ENCODE peak calls at places on chromosomes 16 and 17, in seven cellular contexts. One of them, this sample, is unnamed.

GRCh38 chr17:58324409-58325288 is 3.9 kb downstream of the TSPOAP1 start:
- DNase-seq in B cell: peak
- DNase-seq in AG09319: no peak
- DNase-seq in CD4-positive, alpha-beta T cell: no peak
- DNase-seq in AG09309: no peak
- DNase-seq in PC-9: no peak
- DNase-seq in tibial nerve: no peak
- DNase-seq in this sample: no peak

GRCh38 chr17:70499067-70499786 is 329.9 kb downstream of the KCNJ2 start:
- DNase-seq in CD4-positive, alpha-beta T cell: no peak
- DNase-seq in B cell: no peak
- DNase-seq in tibial nerve: no peak
- DNase-seq in AG09309: no peak
- DNase-seq in PC-9: no peak
- DNase-seq in AG09319: no peak
- DNase-seq in this sample: no peak

GRCh38 chr17:5584383-5584951 is at the start of gene NLRP1:
- DNase-seq in AG09309: peak
- DNase-seq in tibial nerve: peak
- DNase-seq in B cell: peak
- DNase-seq in AG09319: peak
- DNase-seq in CD4-positive, alpha-beta T cell: peak
- DNase-seq in PC-9: no peak
- DNase-seq in this sample: no peak

GRCh38 chr17:65609303-65609702 is 47.9 kb upstream of the AXIN2 start:
- DNase-seq in PC-9: no peak
- DNase-seq in tibial nerve: no peak
- DNase-seq in CD4-positive, alpha-beta T cell: no peak
- DNase-seq in AG09319: no peak
- DNase-seq in B cell: no peak
- DNase-seq in AG09309: no peak
- DNase-seq in this sample: no peak

GRCh38 chr17:8438441-8438840 is 2.8 kb downstream of the NDEL1 start:
- DNase-seq in B cell: no peak
- DNase-seq in tibial nerve: no peak
- DNase-seq in PC-9: no peak
- DNase-seq in AG09319: no peak
- DNase-seq in AG09309: no peak
- DNase-seq in CD4-positive, alpha-beta T cell: no peak
- DNase-seq in this sample: no peak

GRCh38 chr16:55588799-55589198 is 22.3 kb downstream of the CAPNS2 start:
- DNase-seq in B cell: no peak
- DNase-seq in AG09309: no peak
- DNase-seq in CD4-positive, alpha-beta T cell: no peak
- DNase-seq in PC-9: no peak
- DNase-seq in AG09319: no peak
- DNase-seq in tibial nerve: no peak
- DNase-seq in this sample: no peak

GRCh38 chr17:73595068-73595865 is 49.0 kb downstream of the SDK2 start:
- DNase-seq in B cell: peak
- DNase-seq in AG09309: no peak
- DNase-seq in tibial nerve: no peak
- DNase-seq in CD4-positive, alpha-beta T cell: no peak
- DNase-seq in AG09319: no peak
- DNase-seq in PC-9: no peak
- DNase-seq in this sample: no peak

GRCh38 chr17:6823011-6823442 is 8.5 kb downstream of the TEKT1 start:
- DNase-seq in tibial nerve: no peak
- DNase-seq in B cell: no peak
- DNase-seq in AG09319: no peak
- DNase-seq in PC-9: peak
- DNase-seq in AG09309: no peak
- DNase-seq in CD4-positive, alpha-beta T cell: no peak
- DNase-seq in this sample: no peak

GRCh38 chr17:13939222-13939621 is 130.1 kb upstream of the COX10 start:
- DNase-seq in AG09319: no peak
- DNase-seq in tibial nerve: no peak
- DNase-seq in B cell: no peak
- DNase-seq in AG09309: no peak
- DNase-seq in PC-9: no peak
- DNase-seq in CD4-positive, alpha-beta T cell: no peak
- DNase-seq in this sample: no peak

GRCh38 chr17:73465851-73466250 is 154.1 kb upstream of the CDC42EP4 start:
- DNase-seq in tibial nerve: no peak
- DNase-seq in CD4-positive, alpha-beta T cell: no peak
- DNase-seq in B cell: no peak
- DNase-seq in AG09319: no peak
- DNase-seq in PC-9: no peak
- DNase-seq in AG09309: no peak
- DNase-seq in this sample: no peak

GRCh38 chr17:82551779-82552457 is 32.4 kb downstream of the FOXK2 start:
- DNase-seq in CD4-positive, alpha-beta T cell: peak
- DNase-seq in AG09309: no peak
- DNase-seq in tibial nerve: peak
- DNase-seq in AG09319: no peak
- DNase-seq in B cell: peak
- DNase-seq in PC-9: peak
- DNase-seq in this sample: no peak

GRCh38 chr17:80008383-80008840 is 27.3 kb downstream of the TBC1D16 start:
- DNase-seq in PC-9: peak
- DNase-seq in AG09309: no peak
- DNase-seq in CD4-positive, alpha-beta T cell: peak
- DNase-seq in tibial nerve: peak
- DNase-seq in B cell: peak
- DNase-seq in AG09319: no peak
- DNase-seq in this sample: peak

GRCh38 chr17:1077536-1078061 is 80.7 kb downstream of the TIMM22 start:
- DNase-seq in AG09319: no peak
- DNase-seq in AG09309: no peak
- DNase-seq in tibial nerve: no peak
- DNase-seq in PC-9: no peak
- DNase-seq in CD4-positive, alpha-beta T cell: no peak
- DNase-seq in B cell: no peak
- DNase-seq in this sample: no peak

GRCh38 chr16:54067317-54068065 is 219.1 kb downstream of the IRX3 start:
- DNase-seq in CD4-positive, alpha-beta T cell: no peak
- DNase-seq in B cell: no peak
- DNase-seq in AG09319: no peak
- DNase-seq in tibial nerve: no peak
- DNase-seq in AG09309: no peak
- DNase-seq in PC-9: no peak
- DNase-seq in this sample: no peak

GRCh38 chr16:87062569-87063442 is 254.4 kb downstream of the C16orf95 start:
- DNase-seq in tibial nerve: peak
- DNase-seq in PC-9: no peak
- DNase-seq in AG09319: no peak
- DNase-seq in B cell: peak
- DNase-seq in AG09309: no peak
- DNase-seq in CD4-positive, alpha-beta T cell: no peak
- DNase-seq in this sample: peak

GRCh38 chr17:27384261-27384701 is 72.0 kb upstream of the KSR1 start:
- DNase-seq in B cell: no peak
- DNase-seq in AG09319: peak
- DNase-seq in PC-9: peak
- DNase-seq in AG09309: peak
- DNase-seq in tibial nerve: no peak
- DNase-seq in CD4-positive, alpha-beta T cell: no peak
- DNase-seq in this sample: no peak

GRCh38 chr17:75096082-75096625 is 8.4 kb downstream of the SLC16A5 start:
- DNase-seq in B cell: no peak
- DNase-seq in CD4-positive, alpha-beta T cell: no peak
- DNase-seq in PC-9: peak
- DNase-seq in AG09309: no peak
- DNase-seq in tibial nerve: no peak
- DNase-seq in AG09319: no peak
- DNase-seq in this sample: no peak

GRCh38 chr17:78852709-78853111 is 12.1 kb upstream of the USP36 start:
- DNase-seq in B cell: no peak
- DNase-seq in PC-9: no peak
- DNase-seq in CD4-positive, alpha-beta T cell: no peak
- DNase-seq in tibial nerve: no peak
- DNase-seq in AG09309: no peak
- DNase-seq in AG09319: no peak
- DNase-seq in this sample: no peak
- TF ChIP-seq CTCF in B cell: no peak
- TF ChIP-seq CTCF in PC-9: no peak
- TF ChIP-seq CTCF in CD4-positive, alpha-beta T cell: no peak
- TF ChIP-seq CTCF in tibial nerve: no peak
- TF ChIP-seq CTCF in AG09309: peak
- TF ChIP-seq CTCF in AG09319: no peak
- TF ChIP-seq CTCF in this sample: no peak

GRCh38 chr17:78138204-78139060 is 7.8 kb upstream of the C17orf99 start:
- DNase-seq in AG09319: no peak
- DNase-seq in CD4-positive, alpha-beta T cell: no peak
- DNase-seq in B cell: no peak
- DNase-seq in PC-9: no peak
- DNase-seq in AG09309: no peak
- DNase-seq in tibial nerve: no peak
- DNase-seq in this sample: no peak

GRCh38 chr17:78135858-78136500 is 5.4 kb downstream of the TMC8 start:
- DNase-seq in PC-9: no peak
- DNase-seq in AG09309: no peak
- DNase-seq in tibial nerve: no peak
- DNase-seq in AG09319: no peak
- DNase-seq in CD4-positive, alpha-beta T cell: no peak
- DNase-seq in B cell: no peak
- DNase-seq in this sample: no peak

GRCh38 chr17:78140169-78141051 is 5.8 kb upstream of the C17orf99 start:
- DNase-seq in AG09319: peak
- DNase-seq in PC-9: peak
- DNase-seq in tibial nerve: peak
- DNase-seq in B cell: peak
- DNase-seq in CD4-positive, alpha-beta T cell: peak
- DNase-seq in AG09309: no peak
- DNase-seq in this sample: peak

GRCh38 chr17:78134899-78135385 is 4.4 kb downstream of the TMC8 start:
- DNase-seq in B cell: no peak
- DNase-seq in CD4-positive, alpha-beta T cell: no peak
- DNase-seq in tibial nerve: no peak
- DNase-seq in AG09309: no peak
- DNase-seq in PC-9: no peak
- DNase-seq in AG09319: no peak
- DNase-seq in this sample: no peak

GRCh38 chr17:78137392-78138203 is 7.0 kb downstream of the TMC8 start:
- DNase-seq in CD4-positive, alpha-beta T cell: no peak
- DNase-seq in tibial nerve: no peak
- DNase-seq in B cell: no peak
- DNase-seq in PC-9: peak
- DNase-seq in AG09309: no peak
- DNase-seq in AG09319: no peak
- DNase-seq in this sample: no peak
- TF ChIP-seq CTCF in CD4-positive, alpha-beta T cell: peak
- TF ChIP-seq CTCF in tibial nerve: peak
- TF ChIP-seq CTCF in B cell: peak
- TF ChIP-seq CTCF in PC-9: peak
- TF ChIP-seq CTCF in AG09309: peak
- TF ChIP-seq CTCF in AG09319: peak
- TF ChIP-seq CTCF in this sample: peak

DNA sequence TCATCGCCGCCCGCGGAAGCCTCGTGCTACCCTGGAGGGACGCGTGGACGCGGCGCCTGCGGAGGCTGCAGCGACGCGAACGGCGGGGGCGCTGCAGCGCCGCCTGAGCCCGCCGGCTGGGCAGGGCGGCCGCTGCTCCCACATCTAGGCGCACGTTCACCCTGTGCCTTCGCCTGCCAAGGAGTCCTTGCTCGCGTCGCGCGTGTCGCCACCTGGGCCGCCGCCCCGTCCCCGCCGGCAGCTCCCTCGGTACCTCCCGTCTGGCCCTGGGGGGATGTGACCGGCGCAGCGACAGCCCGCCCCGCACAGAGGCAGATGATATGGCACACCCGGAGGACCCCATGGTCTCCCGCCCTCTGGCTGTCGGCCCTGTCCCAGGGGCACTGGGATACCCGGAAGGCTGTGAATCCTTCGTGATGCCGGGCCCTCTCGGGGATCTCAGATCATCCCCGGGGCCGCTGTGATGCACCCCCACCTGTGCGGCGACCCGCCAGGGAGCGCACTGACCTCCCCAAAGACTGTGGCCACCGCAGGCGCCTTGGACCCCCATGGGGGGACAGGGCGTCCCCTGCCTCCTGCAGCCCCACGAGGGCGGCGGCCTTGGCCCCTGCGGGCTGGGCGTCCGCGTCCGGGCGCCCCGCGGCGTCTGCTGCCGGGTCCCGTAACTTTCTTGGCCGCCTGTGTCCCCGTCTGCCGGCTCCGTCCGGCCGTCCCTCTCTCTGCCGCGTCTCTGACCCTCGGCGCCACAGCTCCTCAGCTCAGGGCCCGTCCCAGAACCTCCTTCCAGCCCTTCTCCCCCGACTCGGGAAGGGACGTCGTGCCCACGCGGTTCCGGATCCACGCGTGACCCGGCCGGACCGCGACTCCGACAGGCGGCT is 689 bp upstream of the TBC1D24 start:
- DNase-seq in PC-9: no peak
- DNase-seq in AG09319: no peak
- DNase-seq in tibial nerve: no peak
- DNase-seq in AG09309: no peak
- DNase-seq in CD4-positive, alpha-beta T cell: peak
- DNase-seq in B cell: no peak
- DNase-seq in this sample: no peak
- TF ChIP-seq CTCF in PC-9: no peak
- TF ChIP-seq CTCF in AG09319: peak
- TF ChIP-seq CTCF in tibial nerve: peak
- TF ChIP-seq CTCF in AG09309: peak
- TF ChIP-seq CTCF in CD4-positive, alpha-beta T cell: peak
- TF ChIP-seq CTCF in B cell: peak
- TF ChIP-seq CTCF in this sample: no peak

DNA sequence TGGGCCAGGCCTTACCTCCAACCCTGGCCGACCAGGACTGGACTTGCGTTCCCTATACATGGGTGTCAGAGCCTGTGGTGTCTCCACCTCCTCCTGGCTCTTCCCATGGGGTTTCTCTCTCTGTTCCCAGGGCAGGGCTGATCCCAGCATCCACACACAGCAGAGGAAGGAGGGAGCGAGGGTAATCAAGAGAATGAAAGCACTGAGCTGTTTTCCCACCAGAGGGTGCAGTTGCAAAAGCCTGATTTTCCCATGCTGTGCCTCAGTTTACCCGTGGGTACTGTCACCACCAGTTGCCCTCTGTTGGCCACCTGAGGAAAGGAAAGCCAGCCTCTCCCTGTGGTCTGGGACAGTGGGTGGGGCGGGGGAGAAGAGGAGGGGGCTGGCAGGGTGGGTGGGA is 249.7 kb upstream of the GSE1 start:
- DNase-seq in AG09309: no peak
- DNase-seq in CD4-positive, alpha-beta T cell: no peak
- DNase-seq in tibial nerve: no peak
- DNase-seq in PC-9: no peak
- DNase-seq in AG09319: no peak
- DNase-seq in B cell: no peak
- DNase-seq in this sample: no peak
- TF ChIP-seq CTCF in AG09309: peak
- TF ChIP-seq CTCF in CD4-positive, alpha-beta T cell: no peak
- TF ChIP-seq CTCF in tibial nerve: no peak
- TF ChIP-seq CTCF in PC-9: no peak
- TF ChIP-seq CTCF in AG09319: no peak
- TF ChIP-seq CTCF in B cell: no peak
- TF ChIP-seq CTCF in this sample: no peak

GRCh38 chr17:44197980-44198720 is 1.5 kb downstream of the ATXN7L3 start:
- DNase-seq in B cell: peak
- DNase-seq in AG09319: no peak
- DNase-seq in AG09309: no peak
- DNase-seq in CD4-positive, alpha-beta T cell: peak
- DNase-seq in tibial nerve: peak
- DNase-seq in PC-9: peak
- DNase-seq in this sample: no peak
- TF ChIP-seq CTCF in B cell: no peak
- TF ChIP-seq CTCF in AG09319: peak
- TF ChIP-seq CTCF in AG09309: peak
- TF ChIP-seq CTCF in CD4-positive, alpha-beta T cell: no peak
- TF ChIP-seq CTCF in tibial nerve: no peak
- TF ChIP-seq CTCF in PC-9: peak
- TF ChIP-seq CTCF in this sample: no peak

GRCh38 chr17:40318835-40319332 is 9.9 kb downstream of the RARA start:
- DNase-seq in AG09309: no peak
- DNase-seq in B cell: peak
- DNase-seq in PC-9: no peak
- DNase-seq in AG09319: no peak
- DNase-seq in tibial nerve: no peak
- DNase-seq in CD4-positive, alpha-beta T cell: no peak
- DNase-seq in this sample: no peak
- TF ChIP-seq CTCF in AG09309: peak
- TF ChIP-seq CTCF in B cell: no peak
- TF ChIP-seq CTCF in PC-9: no peak
- TF ChIP-seq CTCF in AG09319: peak
- TF ChIP-seq CTCF in tibial nerve: no peak
- TF ChIP-seq CTCF in CD4-positive, alpha-beta T cell: no peak
- TF ChIP-seq CTCF in this sample: no peak